ENCODE peak calls at places on chromosomes 11 and 22, in six cellular contexts. T, S, N, V, M and L are unnamed samples.

GRCh38 chr11:83054904-83055380 is 16.8 kb downstream of the RAB30 start:
- DNase-seq in T (no peak), S (no peak), N (peak), V (no peak), M (no peak), L (no peak)

GRCh38 chr11:112605093-112605666 is 344.5 kb upstream of the PLET1 start:
- DNase-seq in T (peak), S (no peak), N (peak), V (peak), M (no peak), L (peak)

GRCh38 chr11:114847599-114847998 is 169.3 kb downstream of the NXPE2 start:
- DNase-seq in T (no peak), S (no peak), N (no peak), V (no peak), M (no peak), L (no peak)

GRCh38 chr11:87266751-87267150 is 229.0 kb downstream of the TMEM135 start:
- DNase-seq in T (no peak), S (no peak), N (peak), V (peak), M (no peak), L (no peak)

GRCh38 chr11:45982656-45983470 is 60.4 kb downstream of the LARGE2 start:
- DNase-seq in T (peak), S (no peak), N (peak), V (peak), M (peak), L (peak)

GRCh38 chr11:2565447-2566222 is 120.8 kb downstream of the KCNQ1 start:
- DNase-seq in T (no peak), S (no peak), N (no peak), V (no peak), M (no peak), L (no peak)

GRCh38 chr22:38080847-38081635 is 2.9 kb downstream of the SLC16A8 start:
- DNase-seq in T (peak), S (peak), N (peak), V (peak), M (no peak), L (no peak)

GRCh38 chr11:67600324-67601029 is 6.3 kb upstream of the NDUFV1 start:
- DNase-seq in T (no peak), S (peak), N (no peak), V (no peak), M (no peak), L (no peak)

GRCh38 chr11:103961010-103961409 is 75.4 kb upstream of the DDI1 start:
- DNase-seq in T (peak), S (no peak), N (peak), V (peak), M (no peak), L (no peak)